ENCODE peak calls at places on chromosomes 16 and 17, in seven cellular contexts. T, R, P, O, L, X and G are unnamed samples.
A peak's percentile ranks its signal among the peaks of the same experiment; 100 is the strongest.

GRCh38 chr17:8226536-8227237 is 16.3 kb upstream of the AURKB start:
- DNase-seq in T (peak; percentile 87), R (peak; percentile 52), P (peak; percentile 44), O (peak; percentile 83), L (peak; percentile 66), X (no peak), G (peak; percentile 90)

GRCh38 chr16:7334801-7335560 is 2.3 kb downstream of the RBFOX1 start:
- DNase-seq in T (no peak), R (no peak), P (no peak), O (no peak), L (no peak), X (no peak), G (no peak)

GRCh38 chr16:48864055-48864454 is 254.1 kb upstream of the N4BP1 start:
- DNase-seq in T (no peak), R (no peak), P (no peak), O (no peak), L (no peak), X (no peak), G (no peak)

GRCh38 chr17:8941980-8942617 is 23.4 kb downstream of the PIK3R5 start:
- DNase-seq in T (no peak), R (no peak), P (no peak), O (no peak), L (no peak), X (no peak), G (no peak)

GRCh38 chr16:88570691-88571092 is 489 bp downstream of the ZC3H18 start:
- DNase-seq in T (no peak), R (no peak), P (peak; percentile 16), O (no peak), L (no peak), X (no peak), G (peak; percentile 12)

GRCh38 chr17:57880086-57880456 is 30.2 kb upstream of the MRPS23 start:
- DNase-seq in T (no peak), R (no peak), P (no peak), O (no peak), L (no peak), X (no peak), G (no peak)

GRCh38 chr17:41678411-41678906 is 10.2 kb upstream of the EIF1 start:
- DNase-seq in T (peak; percentile 20), R (no peak), P (no peak), O (no peak), L (no peak), X (no peak), G (peak; percentile 73)

GRCh38 chr16:11356573-11357331 is 11.5 kb downstream of the RMI2 start:
- DNase-seq in T (no peak), R (peak; percentile 70), P (no peak), O (peak; percentile 58), L (peak; percentile 64), X (peak; percentile 10), G (peak; percentile 52)

GRCh38 chr16:12113581-12114375 is 137.2 kb downstream of the SNX29 start:
- DNase-seq in T (no peak), R (no peak), P (no peak), O (no peak), L (no peak), X (no peak), G (peak; percentile 68)

GRCh38 chr17:792277-792676 is 10.1 kb downstream of the MRM3 start:
- DNase-seq in T (no peak), R (no peak), P (no peak), O (no peak), L (no peak), X (no peak), G (no peak)